ENCODE peak calls at places on chromosomes 2 and 18, in ten cellular contexts. V is activated gamma-delta T cell, H is SHP77, R is astrocyte, C is foreskin keratinocyte, Q is B cell, A is EH, B is Peyer's patch, K is GM04504, D is HS-27A. X is an unnamed sample.
A peak's percentile ranks its signal among the peaks of the same experiment; 100 is the strongest.

GRCh38 chr18:808086-808485 is 4.0 kb downstream of the YES1 start:
- DNase-seq in C (no peak), D (no peak), A (no peak), V (no peak), Q (no peak), B (no peak), H (peak; percentile 31), R (peak; percentile 26), K (no peak), X (no peak)

GRCh38 chr18:57585421-57585820 is 1.1 kb downstream of the FECH start:
- DNase-seq in K (no peak), Q (no peak), C (no peak), R (peak; percentile 47), B (no peak), H (no peak), D (no peak), A (peak; percentile 10), V (no peak), X (no peak)

GRCh38 chr2:241391892-241392665 is 36.0 kb downstream of the FARP2 start:
- DNase-seq in R (no peak), Q (peak; percentile 26), D (no peak), B (peak; percentile 59), A (peak; percentile 75), K (peak; percentile 42), H (no peak), C (no peak), V (no peak), X (no peak)

GRCh38 chr18:54883816-54884604 is 55.7 kb downstream of the RAB27B start:
- DNase-seq in A (no peak), H (no peak), Q (no peak), B (no peak), K (no peak), V (no peak), D (no peak), C (no peak), R (peak; percentile 73), X (no peak)

GRCh38 chr2:12253167-12253778 is 463.5 kb upstream of the TRIB2 start:
- DNase-seq in A (no peak), K (no peak), H (no peak), R (no peak), V (no peak), D (no peak), B (no peak), C (no peak), Q (no peak), X (no peak)

GRCh38 chr2:86468162-86469033 is 27.2 kb downstream of the KDM3A start:
- DNase-seq in H (no peak), B (no peak), D (no peak), A (no peak), Q (no peak), V (no peak), C (no peak), R (no peak), K (no peak), X (no peak)

GRCh38 chr2:44137048-44137447 is 31.6 kb upstream of the PPM1B start:
- DNase-seq in A (peak; percentile 22), Q (no peak), D (no peak), C (no peak), V (no peak), H (no peak), B (no peak), R (no peak), K (no peak), X (no peak)

GRCh38 chr2:205060269-205060668 is 515.0 kb downstream of the PARD3B start:
- DNase-seq in K (peak; percentile 35), C (peak; percentile 49), V (no peak), R (peak; percentile 79), H (no peak), D (peak; percentile 12), Q (no peak), A (peak; percentile 80), B (no peak), X (no peak)

GRCh38 chr2:58920001-58920400 is 678.9 kb upstream of the FANCL start:
- DNase-seq in A (peak; percentile 89), K (peak; percentile 44), C (no peak), H (no peak), B (no peak), Q (no peak), V (no peak), R (no peak), D (no peak), X (no peak)

GRCh38 chr2:222912117-222912516 is 51.3 kb downstream of the ACSL3 start:
- DNase-seq in C (no peak), H (no peak), Q (peak; percentile 72), K (no peak), A (peak; percentile 36), D (no peak), R (peak; percentile 16), B (peak; percentile 63), V (no peak), X (no peak)

GRCh38 chr18:55699233-55699765 is 111.3 kb upstream of the TCF4 start:
- DNase-seq in K (no peak), V (no peak), C (no peak), R (no peak), A (no peak), H (no peak), B (no peak), Q (no peak), D (no peak), X (no peak)

GRCh38 chr2:134178109-134178877 is 75.6 kb upstream of the MGAT5 start:
- DNase-seq in D (no peak), Q (peak; percentile 26), K (no peak), C (no peak), V (no peak), R (peak; percentile 15), B (no peak), H (no peak), A (peak; percentile 54), X (no peak)

X was measured in 8988T.